ENCODE peak calls at places on chromosome 16, in six cellular contexts. X is effector memory CD4-positive, alpha-beta T cell; C is neural progenitor cell; O is activated CD4-positive, alpha-beta T cell treated with anti-CD3 and anti-CD28 coated beads, Interleukin-2, amount 50 U/mL, for 1 hour; U is endothelial cell; A is stimulated activated effector memory CD8-positive, alpha-beta T cell treated with anti-CD3 and anti-CD28 coated beads, Interleukin-12 subunit alpha, Interleukin-12 subunit beta, amount 100 ng/mL, for 72 hours. T is an unnamed sample.

GRCh38 chr16:17817260-17817659 is 346.5 kb upstream of the XYLT1 start:
- DNase-seq in A (no peak), X (no peak), U (no peak), O (no peak), C (no peak), T (no peak)

GRCh38 chr16:13223666-13224065 is 322.3 kb downstream of the SHISA9 start:
- DNase-seq in U (no peak), C (no peak), X (no peak), A (no peak), O (no peak), T (no peak)

GRCh38 chr16:66538910-66539309 is 11.0 kb downstream of the TK2 start:
- DNase-seq in A (no peak), C (no peak), O (no peak), U (no peak), X (no peak), T (no peak)

GRCh38 chr16:972316-973002 is 1.7 kb upstream of the LMF1 start:
- DNase-seq in U (no peak), C (peak), A (no peak), O (no peak), X (no peak), T (no peak)

GRCh38 chr16:25031441-25032307 is 16.5 kb upstream of the ARHGAP17 start:
- DNase-seq in C (peak), U (peak), O (peak), A (peak), X (peak), T (peak)

GRCh38 chr16:16027728-16028310 is 78.4 kb downstream of the ABCC1 start:
- DNase-seq in A (no peak), U (peak), X (no peak), C (peak), O (no peak), T (no peak)

GRCh38 chr16:12295395-12295794 is 318.9 kb downstream of the SNX29 start:
- DNase-seq in U (no peak), C (no peak), O (no peak), X (no peak), A (no peak), T (no peak)

GRCh38 chr16:67857547-67858233 is 10.2 kb upstream of the CENPT start:
- DNase-seq in A (no peak), O (peak), U (no peak), C (no peak), X (peak), T (peak)

GRCh38 chr16:46632778-46633733 is 11.9 kb upstream of the SHCBP1 start:
- DNase-seq in A (no peak), O (no peak), C (peak), U (no peak), X (no peak), T (no peak)

GRCh38 chr16:88534731-88535141 is 35.5 kb upstream of the ZC3H18 start:
- DNase-seq in O (peak), A (peak), C (peak), U (no peak), X (no peak), T (no peak)

GRCh38 chr16:85027968-85028637 is 508 bp downstream of the KIAA0513 start:
- DNase-seq in O (peak), U (no peak), X (peak), C (peak), A (no peak), T (no peak)

GRCh38 chr16:79181419-79181818 is 419.1 kb downstream of the MAF start:
- DNase-seq in O (no peak), C (no peak), U (no peak), A (no peak), X (no peak), T (no peak)

GRCh38 chr16:88446736-88447135 is 6.3 kb upstream of the ZFPM1 start:
- DNase-seq in O (no peak), A (no peak), U (no peak), C (no peak), X (no peak), T (no peak)

GRCh38 chr16:53089434-53090270 is 34.9 kb downstream of the CHD9 start:
- DNase-seq in X (no peak), A (no peak), O (no peak), C (peak), U (no peak), T (peak)

GRCh38 chr16:10003486-10003885 is 178.7 kb downstream of the GRIN2A start:
- DNase-seq in X (no peak), U (no peak), C (no peak), O (no peak), A (no peak), T (no peak)

GRCh38 chr16:86672215-86672863 is 94.0 kb downstream of the FOXL1 start:
- DNase-seq in C (no peak), O (no peak), X (no peak), U (no peak), A (no peak), T (no peak)

GRCh38 chr16:3017806-3018506 is at the start of gene CLDN6:
- DNase-seq in U (peak), X (no peak), O (no peak), C (peak), A (no peak), T (no peak)

GRCh38 chr16:20073203-20074088 is at the start of gene GPR139:
- DNase-seq in A (no peak), U (peak), C (peak), X (no peak), O (no peak), T (no peak)

GRCh38 chr16:23071202-23072083 is 77.8 kb downstream of the USP31 start:
- DNase-seq in O (no peak), C (no peak), A (no peak), U (no peak), X (no peak), T (no peak)

GRCh38 chr16:68427649-68428303 is 20.5 kb downstream of the SMPD3 start:
- DNase-seq in C (no peak), X (no peak), A (no peak), U (no peak), O (no peak), T (no peak)

GRCh38 chr16:11340710-11341109 is 4.5 kb upstream of the RMI2 start:
- DNase-seq in X (no peak), O (no peak), A (no peak), C (no peak), U (no peak), T (no peak)